ENCODE peak calls at places on chromosomes 3 and 15, in eight cellular contexts. I, E, W, M, V, N, X and U are unnamed samples.

GRCh38 chr3:8554725-8555621 is 53.4 kb downstream of the LMCD1 start:
- DNase-seq in I (peak; percentile 75), E (no peak), W (no peak), M (no peak), V (no peak), N (peak; percentile 35), X (no peak), U (peak; percentile 38)

GRCh38 chr3:31077021-31077601 is 182.7 kb upstream of the GADL1 start:
- DNase-seq in I (no peak), E (peak; percentile 40), W (no peak), M (no peak), V (peak; percentile 16), N (no peak), X (no peak), U (no peak)

GRCh38 chr15:61084502-61084901 is 144.6 kb downstream of the RORA start:
- DNase-seq in I (no peak), E (no peak), W (no peak), M (no peak), V (no peak), N (peak; percentile 77), X (no peak), U (no peak)

GRCh38 chr3:194281306-194281705 is 69.8 kb downstream of the CPN2 start:
- DNase-seq in I (no peak), E (no peak), W (no peak), M (no peak), V (no peak), N (no peak), X (no peak), U (no peak)

GRCh38 chr15:34216527-34217270 is 6.8 kb upstream of the KATNBL1 start:
- DNase-seq in I (no peak), E (no peak), W (no peak), M (no peak), V (no peak), N (no peak), X (no peak), U (no peak)

GRCh38 chr3:188656196-188656982 is 502.4 kb downstream of the LPP start:
- DNase-seq in I (no peak), E (no peak), W (no peak), M (no peak), V (no peak), N (no peak), X (no peak), U (no peak)

GRCh38 chr3:127264292-127264691 is 23.6 kb downstream of the PRR20G start:
- DNase-seq in I (no peak), E (no peak), W (no peak), M (no peak), V (no peak), N (no peak), X (no peak), U (no peak)

GRCh38 chr15:71397377-71397776 is 282.1 kb downstream of the THSD4 start:
- DNase-seq in I (no peak), E (no peak), W (no peak), M (no peak), V (no peak), N (no peak), X (no peak), U (no peak)

GRCh38 chr3:89617706-89618105 is 510.3 kb downstream of the EPHA3 start:
- DNase-seq in I (no peak), E (no peak), W (no peak), M (no peak), V (no peak), N (peak; percentile 47), X (no peak), U (no peak)

GRCh38 chr3:172749201-172749965 is 1.1 kb upstream of the ECT2 start:
- DNase-seq in I (no peak), E (no peak), W (no peak), M (no peak), V (peak; percentile 91), N (no peak), X (peak; percentile 42), U (peak; percentile 16)

GRCh38 chr3:155428558-155428957 is 135.1 kb upstream of the STRIT1 start:
- DNase-seq in I (no peak), E (no peak), W (no peak), M (no peak), V (no peak), N (no peak), X (no peak), U (no peak)

GRCh38 chr3:50298836-50299637 is at the start of the genes HYAL3 and NAA80:
- DNase-seq in I (peak; percentile 99), E (peak; percentile 100), W (peak; percentile 98), M (peak; percentile 96), V (peak; percentile 96), N (peak; percentile 93), X (peak; percentile 100), U (peak; percentile 99)

GRCh38 chr3:32181801-32182200 is 56.7 kb upstream of the CMTM8 start:
- DNase-seq in I (no peak), E (no peak), W (no peak), M (no peak), V (no peak), N (no peak), X (no peak), U (no peak)

GRCh38 chr3:133023301-133023830 is 14.8 kb upstream of the TMEM108 start:
- DNase-seq in I (no peak), E (no peak), W (no peak), M (no peak), V (no peak), N (no peak), X (no peak), U (no peak)

GRCh38 chr15:66588971-66589370 is 23.2 kb upstream of the LCTL start:
- DNase-seq in I (no peak), E (no peak), W (no peak), M (no peak), V (no peak), N (no peak), X (no peak), U (peak; percentile 61)

GRCh38 chr3:133574260-133574881 is 885 bp downstream of the CDV3 start:
- DNase-seq in I (peak; percentile 69), E (peak; percentile 75), W (peak; percentile 28), M (peak; percentile 27), V (peak; percentile 70), N (no peak), X (peak; percentile 70), U (peak; percentile 74)

GRCh38 chr15:34754674-34755418 is at the start of gene GJD2:
- DNase-seq in I (peak; percentile 55), E (no peak), W (no peak), M (no peak), V (no peak), N (peak; percentile 28), X (no peak), U (peak; percentile 85)

GRCh38 chr15:92637621-92638020 is 18.0 kb downstream of the FAM174B start:
- DNase-seq in I (no peak), E (no peak), W (no peak), M (no peak), V (peak; percentile 29), N (no peak), X (peak; percentile 11), U (no peak)

GRCh38 chr3:122019493-122019892 is 2.6 kb downstream of the ILDR1 start:
- DNase-seq in I (no peak), E (no peak), W (no peak), M (no peak), V (no peak), N (no peak), X (no peak), U (no peak)

GRCh38 chr3:125186261-125186770 is 26.2 kb downstream of the SLC12A8 start:
- DNase-seq in I (no peak), E (no peak), W (no peak), M (no peak), V (no peak), N (peak; percentile 25), X (no peak), U (no peak)

GRCh38 chr3:113791381-113791780 is 44.5 kb downstream of the ATP6V1A start:
- DNase-seq in I (no peak), E (no peak), W (no peak), M (no peak), V (no peak), N (no peak), X (no peak), U (no peak)

GRCh38 chr3:141959921-141960554 is 83.6 kb downstream of the ATP1B3 start:
- DNase-seq in I (no peak), E (no peak), W (no peak), M (no peak), V (no peak), N (no peak), X (no peak), U (no peak)

GRCh38 chr3:49357466-49358216 is 512 bp downstream of the GPX1 start:
- DNase-seq in I (peak; percentile 59), E (peak; percentile 54), W (peak; percentile 22), M (no peak), V (peak; percentile 58), N (no peak), X (peak; percentile 44), U (peak; percentile 53)

GRCh38 chr3:197750863-197751737 is 1.4 kb downstream of the FYTTD1 start:
- DNase-seq in I (peak; percentile 33), E (peak; percentile 56), W (no peak), M (peak; percentile 37), V (peak; percentile 47), N (peak; percentile 57), X (peak; percentile 45), U (no peak)

GRCh38 chr3:72171946-72172345 is 387.0 kb upstream of the PROK2 start:
- DNase-seq in I (no peak), E (no peak), W (no peak), M (no peak), V (no peak), N (no peak), X (peak; percentile 40), U (no peak)

GRCh38 chr3:50675179-50676030 is 678 bp downstream of the DOCK3 start:
- DNase-seq in I (peak; percentile 36), E (peak; percentile 79), W (peak; percentile 39), M (no peak), V (no peak), N (peak; percentile 33), X (peak; percentile 49), U (peak; percentile 80)

GRCh38 chr3:170564664-170565063 is 21.2 kb downstream of the SLC7A14 start:
- DNase-seq in I (no peak), E (no peak), W (no peak), M (no peak), V (no peak), N (no peak), X (no peak), U (no peak)

GRCh38 chr3:116145613-116146012 is 299.7 kb downstream of the LSAMP start:
- DNase-seq in I (no peak), E (no peak), W (no peak), M (no peak), V (no peak), N (no peak), X (no peak), U (no peak)

GRCh38 chr3:44861412-44862220 is at the start of gene TMEM42:
- DNase-seq in I (peak; percentile 95), E (peak; percentile 86), W (peak; percentile 78), M (peak; percentile 55), V (peak; percentile 79), N (peak; percentile 91), X (peak; percentile 88), U (peak; percentile 97)

GRCh38 chr3:12629560-12629959 is 34.4 kb downstream of the RAF1 start:
- DNase-seq in I (no peak), E (no peak), W (no peak), M (no peak), V (peak; percentile 18), N (no peak), X (peak; percentile 58), U (no peak)